ENCODE peak calls at places on chromosome 1, in six cellular contexts. M, C, K, T, Y and F are unnamed samples.

GRCh38 chr1:175895966-175896365 is 152.6 kb upstream of the TNR start:
- DNase-seq in M (no peak), C (no peak), K (no peak), T (no peak), Y (no peak), F (no peak)

GRCh38 chr1:11862890-11863289 is 4.1 kb upstream of the NPPB start:
- DNase-seq in M (no peak), C (no peak), K (no peak), T (no peak), Y (no peak), F (no peak)

GRCh38 chr1:56911098-56911497 is 54.7 kb downstream of the C8B start:
- DNase-seq in M (no peak), C (peak), K (no peak), T (peak), Y (no peak), F (no peak)

GRCh38 chr1:36101546-36101945 is 12.9 kb downstream of the ADPRS start:
- DNase-seq in M (no peak), C (no peak), K (no peak), T (no peak), Y (no peak), F (no peak)

GRCh38 chr1:154198756-154199562 is 7.1 kb upstream of the TPM3 start:
- DNase-seq in M (peak), C (no peak), K (peak), T (peak), Y (peak), F (no peak)

GRCh38 chr1:151547119-151547899 is 7.2 kb downstream of the TUFT1 start:
- DNase-seq in M (peak), C (no peak), K (no peak), T (peak), Y (no peak), F (no peak)

GRCh38 chr1:105427543-105427942 is 1628.9 kb upstream of the PRMT6 start:
- DNase-seq in M (no peak), C (peak), K (no peak), T (no peak), Y (no peak), F (no peak)

GRCh38 chr1:246004281-246004680 is 502.8 kb downstream of the SMYD3 start:
- DNase-seq in M (no peak), C (no peak), K (no peak), T (no peak), Y (no peak), F (no peak)

GRCh38 chr1:45246760-45247159 is 40.4 kb upstream of the ZSWIM5 start:
- DNase-seq in M (no peak), C (peak), K (no peak), T (peak), Y (peak), F (no peak)

GRCh38 chr1:20401405-20402010 is 84.5 kb downstream of the CAMK2N1 start:
- DNase-seq in M (no peak), C (no peak), K (no peak), T (no peak), Y (peak), F (no peak)

GRCh38 chr1:179129702-179130473 is 48.0 kb downstream of the TOR3A start:
- DNase-seq in M (no peak), C (peak), K (peak), T (no peak), Y (no peak), F (no peak)

GRCh38 chr1:116710326-116711060 is 43.0 kb upstream of the IGSF3 start:
- DNase-seq in M (no peak), C (no peak), K (no peak), T (no peak), Y (no peak), F (no peak)

GRCh38 chr1:227583354-227583753 is 20.0 kb downstream of the ZNF678 start:
- DNase-seq in M (no peak), C (no peak), K (no peak), T (no peak), Y (no peak), F (no peak)

GRCh38 chr1:29129916-29130315 is 6.2 kb upstream of the TMEM200B start:
- DNase-seq in M (no peak), C (no peak), K (no peak), T (peak), Y (no peak), F (no peak)

GRCh38 chr1:62687421-62687902 is 724 bp downstream of the DOCK7 start:
- DNase-seq in M (peak), C (peak), K (peak), T (peak), Y (no peak), F (peak)

GRCh38 chr1:173702736-173703135 is 12.0 kb upstream of the KLHL20 start:
- DNase-seq in M (no peak), C (no peak), K (no peak), T (no peak), Y (no peak), F (no peak)